ENCODE peak calls at places on chromosome 18, in four cellular contexts. D is activated naive CD4-positive, alpha-beta T cell treated with Interleukin-2 at 50 U/mL for 16 hours; J is stimulated activated CD4-positive, alpha-beta T cell treated with anti-CD3 and anti-CD28 coated beads, Interleukin-1b, Interleukin-23, amount 100 ng/mL, for 1 hour; M is stomach. E is an unnamed sample.

GRCh38 chr18:13003466-13003896 is 12.3 kb downstream of the CEP192 start:
- DNase-seq in D (no peak), J (no peak), M (peak), E (no peak)

GRCh38 chr18:9869713-9870430 is 15.9 kb upstream of the TXNDC2 start:
- DNase-seq in D (no peak), J (no peak), M (no peak), E (no peak)

GRCh38 chr18:70709124-70709523 is 420.3 kb downstream of the SOCS6 start:
- DNase-seq in D (no peak), J (no peak), M (no peak), E (no peak)

GRCh38 chr18:46275370-46275769 is 171.2 kb downstream of the HAUS1 start:
- DNase-seq in D (no peak), J (no peak), M (no peak), E (no peak)

GRCh38 chr18:35458271-35458670 is 39.5 kb downstream of the INO80C start:
- DNase-seq in D (no peak), J (no peak), M (no peak), E (no peak)

GRCh38 chr18:25464211-25464610 is 112.2 kb upstream of the ZNF521 start:
- DNase-seq in D (no peak), J (no peak), M (no peak), E (no peak)

GRCh38 chr18:50847192-50847591 is 27.4 kb upstream of the MRO start:
- DNase-seq in D (no peak), J (no peak), M (no peak), E (no peak)

GRCh38 chr18:41703744-41704530 is 251.1 kb upstream of the PIK3C3 start:
- DNase-seq in D (no peak), J (no peak), M (no peak), E (no peak)

GRCh38 chr18:12886498-12887126 is 2.6 kb upstream of the PTPN2 start:
- DNase-seq in D (no peak), J (no peak), M (no peak), E (no peak)

GRCh38 chr18:51153659-51154371 is 43.7 kb downstream of the MEX3C start:
- DNase-seq in D (peak), J (no peak), M (no peak), E (no peak)

GRCh38 chr18:59959606-59960005 is 59.8 kb downstream of the PMAIP1 start:
- DNase-seq in D (no peak), J (no peak), M (no peak), E (no peak)

GRCh38 chr18:48834421-48835011 is 116.2 kb downstream of the SMAD7 start:
- DNase-seq in D (peak), J (peak), M (peak), E (peak)

GRCh38 chr18:12278765-12279682 is 24.9 kb downstream of the CIDEA start:
- DNase-seq in D (no peak), J (no peak), M (peak), E (no peak)

GRCh38 chr18:5620284-5620683 is 76.5 kb upstream of the EPB41L3 start:
- DNase-seq in D (no peak), J (no peak), M (no peak), E (no peak)

GRCh38 chr18:74326238-74326637 is 10.6 kb downstream of the C18orf63 start:
- DNase-seq in D (no peak), J (no peak), M (no peak), E (no peak)

GRCh38 chr18:49751427-49752094 is 61.8 kb downstream of the ACAA2 start:
- DNase-seq in D (no peak), J (no peak), M (no peak), E (no peak)

GRCh38 chr18:61993831-61994230 is 101.0 kb upstream of the RNF152 start:
- DNase-seq in D (no peak), J (no peak), M (no peak), E (no peak)

GRCh38 chr18:7684966-7685365 is 117.8 kb downstream of the PTPRM start:
- DNase-seq in D (no peak), J (no peak), M (no peak), E (no peak)

GRCh38 chr18:47254341-47254939 is 3.0 kb upstream of the SKOR2 start:
- DNase-seq in D (no peak), J (no peak), M (no peak), E (no peak)

GRCh38 chr18:48679236-48679635 is 140.4 kb downstream of the CTIF start:
- DNase-seq in D (no peak), J (no peak), M (no peak), E (no peak)

GRCh38 chr18:35592298-35592697 is 10.8 kb downstream of the GALNT1 start:
- DNase-seq in D (no peak), J (no peak), M (no peak), E (no peak)

E was measured in activated T-helper 1 cell treated with anti-CD3 and anti-CD28 coated beads, Interleukin-2, amount 50 U/mL, for 16 hours.